ENCODE peak calls at places on chromosome 13, in six cellular contexts. One of them, this sample, is unnamed.

GRCh38 chr13:48506092-48506701 is 26.7 kb downstream of the RCBTB2 start:
- DNase-seq in GM12878: no peak
- DNase-seq in HepG2: no peak
- DNase-seq in K562: no peak
- DNase-seq in H1: no peak
- DNase-seq in GM12891: no peak
- DNase-seq in this sample: no peak

GRCh38 chr13:85095887-85096286 is 703.3 kb downstream of the SLITRK6 start:
- DNase-seq in H1: no peak
- DNase-seq in GM12891: no peak
- DNase-seq in K562: no peak
- DNase-seq in GM12878: no peak
- DNase-seq in HepG2: no peak
- DNase-seq in this sample: no peak

GRCh38 chr13:39581177-39581576 is 21.8 kb downstream of the LHFPL6 start:
- DNase-seq in K562: no peak
- DNase-seq in H1: no peak
- DNase-seq in HepG2: no peak
- DNase-seq in GM12891: no peak
- DNase-seq in GM12878: no peak
- DNase-seq in this sample: no peak

GRCh38 chr13:98598043-98598442 is 21.1 kb upstream of the STK24 start:
- DNase-seq in K562: no peak
- DNase-seq in HepG2: peak
- DNase-seq in GM12891: no peak
- DNase-seq in GM12878: no peak
- DNase-seq in H1: no peak
- DNase-seq in this sample: no peak

GRCh38 chr13:44052843-44053607 is 173.3 kb downstream of the LACC1 start:
- DNase-seq in K562: no peak
- DNase-seq in GM12878: no peak
- DNase-seq in HepG2: no peak
- DNase-seq in GM12891: no peak
- DNase-seq in H1: no peak
- DNase-seq in this sample: no peak

GRCh38 chr13:51519839-51520238 is 64.4 kb upstream of the WDFY2 start:
- DNase-seq in K562: no peak
- DNase-seq in GM12891: no peak
- DNase-seq in GM12878: no peak
- DNase-seq in HepG2: peak
- DNase-seq in H1: no peak
- DNase-seq in this sample: no peak

GRCh38 chr13:98746968-98747367 is 5.5 kb downstream of the SLC15A1 start:
- DNase-seq in H1: no peak
- DNase-seq in HepG2: peak
- DNase-seq in K562: no peak
- DNase-seq in GM12878: no peak
- DNase-seq in GM12891: no peak
- DNase-seq in this sample: no peak

GRCh38 chr13:46804391-46804815 is 7.4 kb upstream of the ESD start:
- DNase-seq in K562: no peak
- DNase-seq in H1: no peak
- DNase-seq in HepG2: peak
- DNase-seq in GM12891: no peak
- DNase-seq in GM12878: no peak
- DNase-seq in this sample: no peak

GRCh38 chr13:107650081-107650701 is 565.1 kb downstream of the LIG4 start:
- DNase-seq in H1: peak
- DNase-seq in K562: peak
- DNase-seq in HepG2: peak
- DNase-seq in GM12878: no peak
- DNase-seq in GM12891: no peak
- DNase-seq in this sample: no peak

GRCh38 chr13:76641056-76641455 is 245.1 kb downstream of the KCTD12 start:
- DNase-seq in H1: no peak
- DNase-seq in GM12891: no peak
- DNase-seq in HepG2: no peak
- DNase-seq in K562: no peak
- DNase-seq in GM12878: no peak
- DNase-seq in this sample: no peak

GRCh38 chr13:48275507-48275906 is 28.0 kb upstream of the RB1 start:
- DNase-seq in GM12891: no peak
- DNase-seq in K562: no peak
- DNase-seq in H1: no peak
- DNase-seq in HepG2: no peak
- DNase-seq in GM12878: no peak
- DNase-seq in this sample: no peak

GRCh38 chr13:92573467-92574057 is 653.0 kb upstream of the GPC6 start:
- DNase-seq in K562: peak
- DNase-seq in H1: no peak
- DNase-seq in GM12878: no peak
- DNase-seq in HepG2: peak
- DNase-seq in GM12891: no peak
- DNase-seq in this sample: no peak

GRCh38 chr13:71611292-71611691 is 255.7 kb downstream of the DACH1 start:
- DNase-seq in GM12878: no peak
- DNase-seq in H1: no peak
- DNase-seq in HepG2: no peak
- DNase-seq in GM12891: no peak
- DNase-seq in K562: no peak
- DNase-seq in this sample: no peak

GRCh38 chr13:71607575-71607974 is 259.4 kb downstream of the DACH1 start:
- DNase-seq in GM12878: no peak
- DNase-seq in H1: no peak
- DNase-seq in GM12891: no peak
- DNase-seq in K562: no peak
- DNase-seq in HepG2: no peak
- DNase-seq in this sample: no peak

GRCh38 chr13:71613347-71613746 is 253.7 kb downstream of the DACH1 start:
- DNase-seq in GM12891: no peak
- DNase-seq in HepG2: no peak
- DNase-seq in K562: no peak
- DNase-seq in GM12878: no peak
- DNase-seq in H1: no peak
- DNase-seq in this sample: no peak

GRCh38 chr13:71609271-71609670 is 257.7 kb downstream of the DACH1 start:
- DNase-seq in K562: no peak
- DNase-seq in H1: no peak
- DNase-seq in GM12878: no peak
- DNase-seq in GM12891: no peak
- DNase-seq in HepG2: no peak
- DNase-seq in this sample: no peak

GRCh38 chr13:71610876-71611275 is 256.1 kb downstream of the DACH1 start:
- DNase-seq in H1: no peak
- DNase-seq in HepG2: no peak
- DNase-seq in GM12891: no peak
- DNase-seq in GM12878: no peak
- DNase-seq in K562: no peak
- DNase-seq in this sample: no peak
- TF ChIP-seq TAF1 in H1: no peak
- TF ChIP-seq TAF1 in HepG2: no peak
- TF ChIP-seq TAF1 in GM12891: no peak
- TF ChIP-seq TAF1 in GM12878: no peak
- TF ChIP-seq TAF1 in K562: no peak
- TF ChIP-seq TAF1 in this sample: no peak

GRCh38 chr13:73585236-73585635 is 526.4 kb downstream of the KLF5 start:
- DNase-seq in GM12891: no peak
- DNase-seq in H1: no peak
- DNase-seq in K562: no peak
- DNase-seq in HepG2: no peak
- DNase-seq in GM12878: no peak
- DNase-seq in this sample: no peak
- TF ChIP-seq POLR2A in GM12891: no peak
- TF ChIP-seq POLR2A in H1: no peak
- TF ChIP-seq POLR2A in K562: no peak
- TF ChIP-seq POLR2A in HepG2: no peak
- TF ChIP-seq POLR2A in GM12878: no peak
- TF ChIP-seq POLR2A in this sample: no peak

GRCh38 chr13:110028311-110028710 is 241.9 kb upstream of the IRS2 start:
- DNase-seq in GM12891: no peak
- DNase-seq in GM12878: no peak
- DNase-seq in HepG2: no peak
- DNase-seq in H1: no peak
- DNase-seq in K562: no peak
- DNase-seq in this sample: no peak
- TF ChIP-seq POLR2AphosphoS5 in GM12891: no peak
- TF ChIP-seq POLR2AphosphoS5 in GM12878: no peak
- TF ChIP-seq POLR2AphosphoS5 in HepG2: no peak
- TF ChIP-seq POLR2AphosphoS5 in H1: no peak
- TF ChIP-seq POLR2AphosphoS5 in K562: no peak
- TF ChIP-seq POLR2AphosphoS5 in this sample: no peak

DNA sequence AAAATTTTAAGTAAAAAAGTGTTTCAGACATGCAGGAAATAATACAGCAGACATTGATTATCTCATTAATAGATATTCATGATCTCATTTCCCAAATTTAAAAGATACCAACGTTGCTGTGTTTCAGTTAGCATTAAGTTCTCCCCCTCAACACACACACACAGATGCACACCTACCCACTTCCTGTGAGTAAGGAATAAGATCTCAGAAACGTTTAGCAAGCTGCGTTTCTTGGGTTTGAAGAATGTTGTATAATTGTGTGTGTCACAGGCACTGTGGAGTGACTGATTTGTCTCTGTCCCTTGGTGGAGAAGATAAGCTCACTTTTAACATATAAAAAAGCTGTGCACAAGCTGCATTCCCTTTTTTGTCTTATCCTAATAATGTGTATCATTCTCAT is 196.8 kb downstream of the PDS5B start:
- DNase-seq in H1: no peak
- DNase-seq in K562: no peak
- DNase-seq in GM12878: no peak
- DNase-seq in HepG2: no peak
- DNase-seq in GM12891: no peak
- DNase-seq in this sample: no peak
- TF ChIP-seq TAF1 in H1: no peak
- TF ChIP-seq TAF1 in K562: no peak
- TF ChIP-seq TAF1 in GM12878: no peak
- TF ChIP-seq TAF1 in HepG2: no peak
- TF ChIP-seq TAF1 in GM12891: no peak
- TF ChIP-seq TAF1 in this sample: no peak

GRCh38 chr13:33285420-33286124 is at the start of gene STARD13:
- DNase-seq in GM12878: peak
- DNase-seq in H1: peak
- DNase-seq in GM12891: peak
- DNase-seq in HepG2: peak
- DNase-seq in K562: peak
- DNase-seq in this sample: peak
- TF ChIP-seq POLR2A in GM12878: peak
- TF ChIP-seq POLR2A in H1: peak
- TF ChIP-seq POLR2A in GM12891: no peak
- TF ChIP-seq POLR2A in HepG2: peak
- TF ChIP-seq POLR2A in K562: no peak
- TF ChIP-seq POLR2A in this sample: peak

GRCh38 chr13:30116379-30116778 is 191.0 kb downstream of the KATNAL1 start:
- DNase-seq in K562: no peak
- DNase-seq in GM12891: no peak
- DNase-seq in GM12878: no peak
- DNase-seq in H1: no peak
- DNase-seq in HepG2: no peak
- DNase-seq in this sample: no peak

GRCh38 chr13:30113983-30114491 is 193.3 kb downstream of the KATNAL1 start:
- DNase-seq in GM12878: no peak
- DNase-seq in GM12891: no peak
- DNase-seq in K562: peak
- DNase-seq in H1: no peak
- DNase-seq in HepG2: peak
- DNase-seq in this sample: no peak

GRCh38 chr13:30113531-30113930 is 193.8 kb downstream of the KATNAL1 start:
- DNase-seq in K562: no peak
- DNase-seq in GM12878: no peak
- DNase-seq in HepG2: no peak
- DNase-seq in GM12891: no peak
- DNase-seq in H1: no peak
- DNase-seq in this sample: no peak

GRCh38 chr13:30115257-30115600 is 192.1 kb downstream of the KATNAL1 start:
- DNase-seq in GM12878: no peak
- DNase-seq in HepG2: no peak
- DNase-seq in GM12891: no peak
- DNase-seq in K562: no peak
- DNase-seq in H1: no peak
- DNase-seq in this sample: no peak

DNA sequence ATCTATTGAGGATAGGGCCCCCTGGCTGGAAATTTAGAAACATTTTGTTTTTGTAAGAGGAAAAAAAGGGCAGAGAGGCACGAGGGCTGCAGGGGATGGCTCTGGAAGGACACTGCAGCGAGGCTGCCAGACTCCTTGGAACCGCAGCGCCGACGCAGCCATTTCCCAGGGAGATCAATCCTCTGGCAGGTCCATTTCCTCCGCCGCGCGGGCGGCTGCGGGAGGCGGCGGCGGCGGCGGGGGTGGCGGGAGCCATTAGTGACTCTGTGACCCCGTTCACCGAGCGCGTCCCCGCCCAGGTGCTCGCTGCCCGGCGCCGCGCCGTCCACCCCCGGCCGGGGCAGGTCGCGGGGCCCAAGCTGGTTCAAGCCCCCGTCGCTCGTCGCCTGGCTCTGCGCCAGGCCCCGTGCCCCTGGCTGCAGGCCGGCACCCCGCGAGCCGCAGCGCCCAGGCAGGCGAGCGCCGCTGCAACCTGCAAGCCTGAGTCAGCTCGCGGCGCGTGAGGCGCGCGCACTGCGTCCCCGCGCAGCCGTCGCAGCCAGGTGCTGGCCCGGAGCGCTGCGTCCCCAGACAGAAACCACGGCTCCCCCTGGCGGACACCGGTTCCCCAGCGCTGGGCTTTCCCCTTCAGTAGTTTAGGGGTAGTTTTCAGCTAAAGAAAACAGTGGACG is 192.6 kb downstream of the KATNAL1 start:
- DNase-seq in H1: peak
- DNase-seq in HepG2: peak
- DNase-seq in GM12891: peak
- DNase-seq in GM12878: no peak
- DNase-seq in K562: peak
- DNase-seq in this sample: peak
- TF ChIP-seq POLR2AphosphoS5 in H1: peak
- TF ChIP-seq POLR2AphosphoS5 in HepG2: peak
- TF ChIP-seq POLR2AphosphoS5 in GM12891: no peak
- TF ChIP-seq POLR2AphosphoS5 in GM12878: peak
- TF ChIP-seq POLR2AphosphoS5 in K562: no peak
- TF ChIP-seq POLR2AphosphoS5 in this sample: peak

DNA sequence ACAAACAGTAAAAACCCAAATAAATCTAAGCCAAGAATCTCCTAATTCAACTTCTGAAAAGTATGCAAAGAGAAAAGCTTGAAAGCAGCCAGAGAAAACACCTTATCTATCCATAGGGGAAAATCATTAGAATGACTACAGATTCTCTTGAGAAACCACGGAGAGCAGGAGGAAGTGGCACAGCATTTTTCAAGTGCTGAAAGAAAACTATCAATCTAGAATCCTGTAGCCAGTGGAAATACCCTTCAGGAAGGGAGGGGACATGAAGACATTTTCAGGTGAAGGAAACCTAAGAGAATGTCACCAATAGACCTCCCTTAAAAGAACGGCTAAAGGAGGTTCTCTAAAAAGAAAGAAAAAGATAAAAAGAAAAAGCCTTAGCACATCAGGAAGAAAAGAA is 66.2 kb upstream of the XPO4 start:
- DNase-seq in GM12878: peak
- DNase-seq in K562: no peak
- DNase-seq in HepG2: no peak
- DNase-seq in H1: no peak
- DNase-seq in GM12891: no peak
- DNase-seq in this sample: no peak
- TF ChIP-seq TAF1 in GM12878: no peak
- TF ChIP-seq TAF1 in K562: no peak
- TF ChIP-seq TAF1 in HepG2: no peak
- TF ChIP-seq TAF1 in H1: no peak
- TF ChIP-seq TAF1 in GM12891: no peak
- TF ChIP-seq TAF1 in this sample: no peak

This sample was measured in GM12892.